ENCODE peak calls at places on chromosomes 2 and 18, in four cellular contexts. Z, H, S and A are unnamed samples.

GRCh38 chr2:130797493-130798435 is 39.0 kb upstream of the ARHGEF4 start:
- DNase-seq in Z (peak; percentile 93), H (peak; percentile 92), S (peak; percentile 98), A (no peak)

GRCh38 chr18:24027156-24027555 is 12.6 kb downstream of the TTC39C start:
- DNase-seq in Z (no peak), H (peak; percentile 52), S (no peak), A (no peak)

GRCh38 chr18:67508146-67508545 is 8.4 kb downstream of the DSEL start:
- DNase-seq in Z (no peak), H (no peak), S (no peak), A (no peak)

GRCh38 chr2:226450141-226450540 is 349.5 kb downstream of the IRS1 start:
- DNase-seq in Z (no peak), H (no peak), S (no peak), A (no peak)

GRCh38 chr2:161990741-161991140 is 83.3 kb downstream of the DPP4 start:
- DNase-seq in Z (no peak), H (no peak), S (no peak), A (no peak)

GRCh38 chr2:17877811-17878221 is 651 bp upstream of the KCNS3 start:
- DNase-seq in Z (no peak), H (no peak), S (peak; percentile 25), A (no peak)

GRCh38 chr2:45412754-45413379 is 198.2 kb downstream of the SRBD1 start:
- DNase-seq in Z (no peak), H (no peak), S (no peak), A (no peak)

GRCh38 chr2:28951910-28952805 is 28.9 kb upstream of the TOGARAM2 start:
- DNase-seq in Z (no peak), H (no peak), S (no peak), A (no peak)

GRCh38 chr2:126788652-126789051 is 110.0 kb upstream of the TEX51 start:
- DNase-seq in Z (no peak), H (no peak), S (no peak), A (no peak)

GRCh38 chr2:40401896-40402295 is 50.0 kb downstream of the SLC8A1 start:
- DNase-seq in Z (no peak), H (no peak), S (no peak), A (no peak)

GRCh38 chr2:169366066-169366465 is 3.7 kb upstream of the LRP2 start:
- DNase-seq in Z (no peak), H (no peak), S (no peak), A (no peak)

GRCh38 chr2:45849491-45850283 is 198.2 kb downstream of the PRKCE start:
- DNase-seq in Z (peak; percentile 71), H (no peak), S (no peak), A (no peak)

GRCh38 chr2:16073921-16074425 is 133.6 kb downstream of the MYCN start:
- DNase-seq in Z (no peak), H (no peak), S (no peak), A (no peak)

GRCh38 chr18:50806208-50806616 is 13.6 kb downstream of the MRO start:
- DNase-seq in Z (no peak), H (peak; percentile 33), S (no peak), A (no peak)

GRCh38 chr2:239465017-239466001 is 64.5 kb upstream of the HDAC4 start:
- DNase-seq in Z (no peak), H (peak; percentile 86), S (no peak), A (peak; percentile 86)

GRCh38 chr2:170660406-170660805 is 54.7 kb upstream of the SP5 start:
- DNase-seq in Z (no peak), H (no peak), S (no peak), A (no peak)

GRCh38 chr2:171210864-171211431 is 50.3 kb upstream of the TLK1 start:
- DNase-seq in Z (peak; percentile 80), H (no peak), S (no peak), A (no peak)

GRCh38 chr2:131584940-131585339 is 57.3 kb downstream of the CCDC74A start:
- DNase-seq in Z (no peak), H (no peak), S (no peak), A (no peak)

GRCh38 chr2:95344656-95345055 is 47.5 kb downstream of the KCNIP3 start:
- DNase-seq in Z (no peak), H (no peak), S (no peak), A (no peak)

GRCh38 chr2:129464631-129465030 is 514.8 kb upstream of the RAB6C start:
- DNase-seq in Z (no peak), H (no peak), S (no peak), A (peak; percentile 79)

GRCh38 chr2:169716938-169717690 is 16.5 kb upstream of the KLHL23 start:
- DNase-seq in Z (no peak), H (no peak), S (no peak), A (no peak)

GRCh38 chr2:38037757-38038615 is 38.0 kb downstream of the CYP1B1 start:
- DNase-seq in Z (peak; percentile 57), H (no peak), S (peak; percentile 49), A (no peak)

GRCh38 chr2:207504513-207505171 is 25.1 kb upstream of the CREB1 start:
- DNase-seq in Z (no peak), H (no peak), S (no peak), A (no peak)

GRCh38 chr2:46298522-46299351 is 1.5 kb downstream of the EPAS1 start:
- DNase-seq in Z (peak; percentile 54), H (peak; percentile 77), S (peak; percentile 48), A (no peak)

GRCh38 chr2:70523996-70524965 is 29.3 kb downstream of the TGFA start:
- DNase-seq in Z (peak; percentile 46), H (peak; percentile 45), S (no peak), A (no peak)

GRCh38 chr2:45776160-45776955 is 124.9 kb downstream of the PRKCE start:
- DNase-seq in Z (no peak), H (no peak), S (no peak), A (no peak)

GRCh38 chr2:130846686-130847375 is 10.1 kb downstream of the ARHGEF4 start:
- DNase-seq in Z (no peak), H (no peak), S (no peak), A (no peak)

GRCh38 chr2:158999458-158999857 is 31.0 kb downstream of the TANC1 start:
- DNase-seq in Z (no peak), H (no peak), S (no peak), A (no peak)

GRCh38 chr2:120320318-120320851 is 25.6 kb upstream of the INHBB start:
- DNase-seq in Z (no peak), H (no peak), S (peak; percentile 6), A (no peak)

GRCh38 chr18:48924621-48925601 is 25.9 kb downstream of the SMAD7 start:
- DNase-seq in Z (peak; percentile 75), H (no peak), S (no peak), A (no peak)

GRCh38 chr2:172434821-172435607 is 7.6 kb downstream of the ITGA6 start:
- DNase-seq in Z (peak; percentile 62), H (no peak), S (no peak), A (no peak)

GRCh38 chr2:19416784-19417684 is 58.6 kb upstream of the OSR1 start:
- DNase-seq in Z (no peak), H (no peak), S (no peak), A (no peak)

GRCh38 chr18:13386891-13387801 is 168.6 kb downstream of the LDLRAD4 start:
- DNase-seq in Z (no peak), H (no peak), S (no peak), A (peak; percentile 76)